ENCODE peak calls at places on chromosomes 11 and 22, in six cellular contexts. T, M, E, Y, K and H are unnamed samples.

GRCh38 chr22:49827853-49828598 is at the start of gene BRD1:
- DNase-seq in T (peak), M (peak), E (no peak), Y (peak), K (peak), H (peak)

GRCh38 chr11:62953811-62954210 is 31.0 kb downstream of the SLC22A6 start:
- DNase-seq in T (no peak), M (no peak), E (no peak), Y (no peak), K (peak), H (no peak)

GRCh38 chr22:20793386-20794131 is 19.6 kb downstream of the SERPIND1 start:
- DNase-seq in T (no peak), M (no peak), E (no peak), Y (no peak), K (no peak), H (peak)

GRCh38 chr22:42725606-42726355 is 5.1 kb upstream of the A4GALT start:
- DNase-seq in T (no peak), M (no peak), E (no peak), Y (no peak), K (no peak), H (no peak)

GRCh38 chr11:1225386-1226225 is 2.7 kb downstream of the MUC5B start:
- DNase-seq in T (no peak), M (no peak), E (no peak), Y (no peak), K (no peak), H (no peak)

GRCh38 chr22:46058591-46059519 is 81.9 kb upstream of the WNT7B start:
- DNase-seq in T (no peak), M (no peak), E (no peak), Y (no peak), K (peak), H (no peak)

GRCh38 chr11:20367313-20367948 is 3.9 kb downstream of the HTATIP2 start:
- DNase-seq in T (peak), M (peak), E (no peak), Y (peak), K (peak), H (peak)

GRCh38 chr11:1546536-1547466 is 25.3 kb downstream of the DUSP8 start:
- DNase-seq in T (peak), M (peak), E (no peak), Y (peak), K (peak), H (peak)

GRCh38 chr11:128496684-128497056 is 90.7 kb downstream of the ETS1 start:
- DNase-seq in T (no peak), M (no peak), E (no peak), Y (no peak), K (no peak), H (no peak)

GRCh38 chr22:24427500-24428164 is at the start of gene ADORA2A:
- DNase-seq in T (peak), M (no peak), E (no peak), Y (peak), K (no peak), H (no peak)

GRCh38 chr11:61645179-61645868 is 34.9 kb upstream of the DAGLA start:
- DNase-seq in T (no peak), M (no peak), E (no peak), Y (no peak), K (peak), H (no peak)

GRCh38 chr22:38302906-38303305 is 14.3 kb downstream of the CSNK1E start:
- DNase-seq in T (no peak), M (no peak), E (no peak), Y (no peak), K (no peak), H (no peak)

GRCh38 chr11:9840460-9841004 is 176.7 kb downstream of the SWAP70 start:
- DNase-seq in T (no peak), M (no peak), E (no peak), Y (no peak), K (no peak), H (no peak)

GRCh38 chr11:72573380-72573949 is 100.8 kb downstream of the PDE2A start:
- DNase-seq in T (no peak), M (peak), E (no peak), Y (no peak), K (peak), H (peak)

GRCh38 chr22:41351011-41351410 is 30.7 kb upstream of the TEF start:
- DNase-seq in T (no peak), M (no peak), E (no peak), Y (no peak), K (no peak), H (no peak)

GRCh38 chr22:22248878-22249277 is 4.3 kb downstream of the VPREB1 start:
- DNase-seq in T (no peak), M (no peak), E (no peak), Y (no peak), K (no peak), H (no peak)

GRCh38 chr11:33379931-33380330 is 122.8 kb downstream of the HIPK3 start:
- DNase-seq in T (no peak), M (no peak), E (no peak), Y (no peak), K (no peak), H (no peak)

GRCh38 chr11:92340839-92341238 is 116.2 kb downstream of the FAT3 start:
- DNase-seq in T (no peak), M (no peak), E (no peak), Y (no peak), K (peak), H (peak)

GRCh38 chr11:43950323-43950855 is 8.0 kb downstream of the C11orf96 start:
- DNase-seq in T (no peak), M (no peak), E (no peak), Y (no peak), K (no peak), H (no peak)

GRCh38 chr11:32893947-32894827 is 1.6 kb downstream of the QSER1 start:
- DNase-seq in T (no peak), M (peak), E (no peak), Y (peak), K (peak), H (peak)

GRCh38 chr11:11117730-11118129 is 235.3 kb downstream of the CSNK2A3 start:
- DNase-seq in T (no peak), M (no peak), E (peak), Y (no peak), K (no peak), H (no peak)

GRCh38 chr11:11313426-11313825 is 39.6 kb downstream of the CSNK2A3 start:
- DNase-seq in T (no peak), M (no peak), E (no peak), Y (no peak), K (no peak), H (no peak)

GRCh38 chr11:61477734-61478148 is 30.8 kb upstream of the LRRC10B start:
- DNase-seq in T (peak), M (peak), E (no peak), Y (peak), K (no peak), H (peak)

GRCh38 chr11:34826384-34826726 is 89.8 kb downstream of the APIP start:
- DNase-seq in T (no peak), M (no peak), E (no peak), Y (no peak), K (no peak), H (no peak)